ENCODE peak calls at places on chromosomes 6 and 20, in seven cellular contexts. One of them, this sample, is unnamed.

GRCh38 chr6:16583151-16583762 is 178.0 kb downstream of the ATXN1 start:
- DNase-seq in right cardiac atrium: no peak
- DNase-seq in left ventricle myocardium inferior: no peak
- DNase-seq in body of pancreas: no peak
- DNase-seq in GM23338: no peak
- DNase-seq in psoas muscle: peak
- DNase-seq in cardiac fibroblast: peak
- DNase-seq in this sample: no peak

GRCh38 chr6:123803862-123804681 is at the start of gene NKAIN2:
- DNase-seq in right cardiac atrium: peak
- DNase-seq in left ventricle myocardium inferior: peak
- DNase-seq in body of pancreas: no peak
- DNase-seq in GM23338: peak
- DNase-seq in psoas muscle: peak
- DNase-seq in cardiac fibroblast: no peak
- DNase-seq in this sample: no peak

GRCh38 chr6:124010574-124010973 is 206.9 kb downstream of the NKAIN2 start:
- DNase-seq in right cardiac atrium: no peak
- DNase-seq in left ventricle myocardium inferior: no peak
- DNase-seq in body of pancreas: no peak
- DNase-seq in GM23338: no peak
- DNase-seq in psoas muscle: no peak
- DNase-seq in cardiac fibroblast: no peak
- DNase-seq in this sample: no peak

GRCh38 chr6:5997420-5998093 is 9.2 kb downstream of the NRN1 start:
- DNase-seq in right cardiac atrium: peak
- DNase-seq in left ventricle myocardium inferior: no peak
- DNase-seq in body of pancreas: no peak
- DNase-seq in GM23338: peak
- DNase-seq in psoas muscle: peak
- DNase-seq in cardiac fibroblast: no peak
- DNase-seq in this sample: no peak

GRCh38 chr6:168355716-168356522 is 36.3 kb upstream of the DACT2 start:
- DNase-seq in right cardiac atrium: peak
- DNase-seq in left ventricle myocardium inferior: peak
- DNase-seq in body of pancreas: peak
- DNase-seq in GM23338: peak
- DNase-seq in psoas muscle: peak
- DNase-seq in cardiac fibroblast: peak
- DNase-seq in this sample: no peak

GRCh38 chr20:46199198-46199597 is 81.1 kb downstream of the CD40 start:
- DNase-seq in right cardiac atrium: peak
- DNase-seq in left ventricle myocardium inferior: no peak
- DNase-seq in body of pancreas: no peak
- DNase-seq in GM23338: peak
- DNase-seq in psoas muscle: no peak
- DNase-seq in cardiac fibroblast: no peak
- DNase-seq in this sample: no peak

GRCh38 chr6:137536104-137536773 is 42.0 kb upstream of the OLIG3 start:
- DNase-seq in right cardiac atrium: no peak
- DNase-seq in left ventricle myocardium inferior: no peak
- DNase-seq in body of pancreas: no peak
- DNase-seq in GM23338: no peak
- DNase-seq in psoas muscle: no peak
- DNase-seq in cardiac fibroblast: no peak
- DNase-seq in this sample: peak

GRCh38 chr6:3484240-3484639 is 27.4 kb upstream of the SLC22A23 start:
- DNase-seq in right cardiac atrium: no peak
- DNase-seq in left ventricle myocardium inferior: no peak
- DNase-seq in body of pancreas: no peak
- DNase-seq in GM23338: no peak
- DNase-seq in psoas muscle: no peak
- DNase-seq in cardiac fibroblast: peak
- DNase-seq in this sample: no peak

GRCh38 chr6:170174771-170175643 is 115.9 kb downstream of the DLL1 start:
- DNase-seq in right cardiac atrium: no peak
- DNase-seq in left ventricle myocardium inferior: no peak
- DNase-seq in body of pancreas: no peak
- DNase-seq in GM23338: no peak
- DNase-seq in psoas muscle: peak
- DNase-seq in cardiac fibroblast: no peak
- DNase-seq in this sample: no peak

GRCh38 chr6:135517527-135517926 is 20.0 kb upstream of the AHI1 start:
- DNase-seq in right cardiac atrium: no peak
- DNase-seq in left ventricle myocardium inferior: no peak
- DNase-seq in body of pancreas: no peak
- DNase-seq in GM23338: no peak
- DNase-seq in psoas muscle: no peak
- DNase-seq in cardiac fibroblast: no peak
- DNase-seq in this sample: no peak

GRCh38 chr20:47557791-47558190 is 56.1 kb downstream of the NCOA3 start:
- DNase-seq in right cardiac atrium: no peak
- DNase-seq in left ventricle myocardium inferior: no peak
- DNase-seq in body of pancreas: no peak
- DNase-seq in GM23338: peak
- DNase-seq in psoas muscle: no peak
- DNase-seq in cardiac fibroblast: no peak
- DNase-seq in this sample: no peak

GRCh38 chr6:84150680-84151079 is 76.8 kb downstream of the CEP162 start:
- DNase-seq in right cardiac atrium: no peak
- DNase-seq in left ventricle myocardium inferior: no peak
- DNase-seq in body of pancreas: no peak
- DNase-seq in GM23338: no peak
- DNase-seq in psoas muscle: no peak
- DNase-seq in cardiac fibroblast: peak
- DNase-seq in this sample: no peak

GRCh38 chr6:34414999-34415858 is 10.6 kb downstream of the RPS10 start:
- DNase-seq in right cardiac atrium: peak
- DNase-seq in left ventricle myocardium inferior: no peak
- DNase-seq in body of pancreas: peak
- DNase-seq in GM23338: peak
- DNase-seq in psoas muscle: no peak
- DNase-seq in cardiac fibroblast: peak
- DNase-seq in this sample: peak

GRCh38 chr20:24442909-24443308 is 26.5 kb upstream of the SYNDIG1 start:
- DNase-seq in right cardiac atrium: no peak
- DNase-seq in left ventricle myocardium inferior: no peak
- DNase-seq in body of pancreas: no peak
- DNase-seq in GM23338: no peak
- DNase-seq in psoas muscle: no peak
- DNase-seq in cardiac fibroblast: no peak
- DNase-seq in this sample: no peak

DNA sequence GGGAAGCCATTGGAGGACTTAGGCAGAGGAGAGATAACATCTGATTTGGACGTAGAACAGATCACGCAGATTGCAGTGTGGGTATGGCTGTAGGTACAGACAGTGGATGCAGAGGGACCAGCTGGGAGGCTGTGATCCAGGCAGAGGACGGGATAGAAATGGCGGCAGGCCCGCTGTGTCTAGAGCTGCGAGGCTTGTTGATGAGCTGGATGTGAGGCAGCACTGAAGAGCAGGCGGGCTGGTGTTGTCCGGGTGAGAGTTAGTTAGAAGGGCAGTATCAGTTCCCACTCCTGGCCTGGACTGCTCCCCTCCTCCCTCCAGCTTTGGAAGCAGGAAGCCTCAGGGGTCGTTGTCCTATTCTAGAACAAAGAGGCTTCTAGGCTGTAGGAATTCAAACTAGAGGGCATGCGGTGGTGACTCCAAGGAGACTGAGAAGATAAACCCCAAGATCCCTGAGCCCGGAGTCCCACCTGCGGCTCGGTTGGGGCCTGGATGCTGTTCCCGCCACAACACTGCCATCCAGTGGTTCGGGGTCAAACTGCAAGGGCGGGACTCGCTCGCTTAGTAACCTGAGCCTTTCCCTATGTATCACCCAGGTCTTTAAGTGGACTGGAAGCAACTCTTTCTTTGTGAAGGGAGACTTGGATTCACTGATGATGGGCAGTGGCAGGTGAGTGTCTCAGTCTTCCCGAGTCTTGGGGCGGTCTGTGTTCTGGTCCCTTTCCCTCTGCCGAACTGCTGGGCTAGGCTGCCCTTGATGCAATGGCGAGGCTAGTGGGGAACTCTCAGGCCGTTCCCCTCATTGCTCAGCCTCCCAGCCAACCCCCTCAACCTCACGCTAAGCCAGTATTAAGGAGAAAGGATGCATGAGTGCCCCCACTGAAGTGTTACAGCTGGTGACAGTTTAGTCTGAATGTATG is 11.2 kb downstream of the TLDC2 start:
- DNase-seq in right cardiac atrium: peak
- DNase-seq in left ventricle myocardium inferior: peak
- DNase-seq in body of pancreas: peak
- DNase-seq in GM23338: peak
- DNase-seq in psoas muscle: peak
- DNase-seq in cardiac fibroblast: peak
- DNase-seq in this sample: peak
- H3K4me3 ChIP-seq in right cardiac atrium: no peak
- H3K4me3 ChIP-seq in left ventricle myocardium inferior: peak
- H3K4me3 ChIP-seq in body of pancreas: no peak
- H3K4me3 ChIP-seq in GM23338: peak
- H3K4me3 ChIP-seq in psoas muscle: no peak
- H3K4me3 ChIP-seq in cardiac fibroblast: no peak
- H3K4me3 ChIP-seq in this sample: no peak

GRCh38 chr6:129252377-129253071 is 369.6 kb downstream of the LAMA2 start:
- DNase-seq in right cardiac atrium: no peak
- DNase-seq in left ventricle myocardium inferior: no peak
- DNase-seq in body of pancreas: no peak
- DNase-seq in GM23338: no peak
- DNase-seq in psoas muscle: no peak
- DNase-seq in cardiac fibroblast: no peak
- DNase-seq in this sample: no peak
- H3K4me3 ChIP-seq in right cardiac atrium: no peak
- H3K4me3 ChIP-seq in left ventricle myocardium inferior: no peak
- H3K4me3 ChIP-seq in body of pancreas: no peak
- H3K4me3 ChIP-seq in GM23338: no peak
- H3K4me3 ChIP-seq in psoas muscle: no peak
- H3K4me3 ChIP-seq in cardiac fibroblast: no peak
- H3K4me3 ChIP-seq in this sample: no peak

GRCh38 chr6:80105972-80106417 is 476 bp upstream of the BCKDHB start:
- DNase-seq in right cardiac atrium: no peak
- DNase-seq in left ventricle myocardium inferior: no peak
- DNase-seq in body of pancreas: no peak
- DNase-seq in GM23338: no peak
- DNase-seq in psoas muscle: no peak
- DNase-seq in cardiac fibroblast: no peak
- DNase-seq in this sample: no peak
- H3K4me3 ChIP-seq in right cardiac atrium: peak
- H3K4me3 ChIP-seq in left ventricle myocardium inferior: peak
- H3K4me3 ChIP-seq in body of pancreas: no peak
- H3K4me3 ChIP-seq in GM23338: peak
- H3K4me3 ChIP-seq in psoas muscle: peak
- H3K4me3 ChIP-seq in cardiac fibroblast: peak
- H3K4me3 ChIP-seq in this sample: peak

DNA sequence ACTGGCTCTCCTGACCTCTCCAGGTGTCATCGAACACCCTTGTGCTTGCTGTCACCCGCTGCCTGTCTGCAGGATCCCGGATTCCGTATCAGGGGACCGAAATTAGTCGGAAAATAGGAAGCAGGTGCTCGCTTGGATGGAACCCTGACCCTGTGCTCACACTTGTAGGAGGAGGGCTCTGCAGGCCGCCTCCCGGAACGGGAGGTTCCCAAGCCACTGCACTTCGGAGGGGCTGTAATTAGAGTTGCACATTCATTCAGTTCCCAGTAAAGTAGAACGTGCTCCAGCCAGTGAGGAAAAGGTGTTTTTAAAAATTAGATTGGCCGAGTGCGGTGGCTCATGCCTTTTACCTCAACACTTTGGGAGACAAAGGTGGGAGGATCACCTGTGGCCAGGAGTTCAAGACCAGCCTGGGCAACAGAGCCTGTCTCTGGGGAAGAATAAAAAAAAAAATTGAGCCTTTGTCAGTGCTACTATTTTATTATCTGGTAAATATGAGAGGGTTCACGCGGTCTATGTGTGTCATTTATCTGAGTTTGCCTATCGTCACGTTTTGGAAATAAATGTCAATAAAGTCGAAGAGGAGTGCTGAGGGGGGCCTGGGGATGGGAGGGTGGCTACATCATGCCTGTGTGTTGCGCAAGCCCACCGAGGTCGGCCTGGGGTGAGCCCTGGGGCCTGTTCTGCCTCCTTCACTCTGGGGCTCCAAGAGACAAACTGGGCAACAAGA is 1.5 kb upstream of the GMEB2 start:
- DNase-seq in right cardiac atrium: peak
- DNase-seq in left ventricle myocardium inferior: no peak
- DNase-seq in body of pancreas: peak
- DNase-seq in GM23338: peak
- DNase-seq in psoas muscle: peak
- DNase-seq in cardiac fibroblast: peak
- DNase-seq in this sample: no peak
- H3K4me3 ChIP-seq in right cardiac atrium: peak
- H3K4me3 ChIP-seq in left ventricle myocardium inferior: peak
- H3K4me3 ChIP-seq in body of pancreas: peak
- H3K4me3 ChIP-seq in GM23338: peak
- H3K4me3 ChIP-seq in psoas muscle: peak
- H3K4me3 ChIP-seq in cardiac fibroblast: peak
- H3K4me3 ChIP-seq in this sample: peak

GRCh38 chr6:152804150-152804549 is 53.6 kb downstream of the VIP start:
- DNase-seq in right cardiac atrium: no peak
- DNase-seq in left ventricle myocardium inferior: no peak
- DNase-seq in body of pancreas: no peak
- DNase-seq in GM23338: no peak
- DNase-seq in psoas muscle: no peak
- DNase-seq in cardiac fibroblast: no peak
- DNase-seq in this sample: no peak
- H3K4me3 ChIP-seq in right cardiac atrium: no peak
- H3K4me3 ChIP-seq in left ventricle myocardium inferior: no peak
- H3K4me3 ChIP-seq in body of pancreas: no peak
- H3K4me3 ChIP-seq in GM23338: no peak
- H3K4me3 ChIP-seq in psoas muscle: no peak
- H3K4me3 ChIP-seq in cardiac fibroblast: no peak
- H3K4me3 ChIP-seq in this sample: no peak

GRCh38 chr20:33963756-33964155 is 30.0 kb upstream of the RALY start:
- DNase-seq in right cardiac atrium: no peak
- DNase-seq in left ventricle myocardium inferior: no peak
- DNase-seq in body of pancreas: no peak
- DNase-seq in GM23338: no peak
- DNase-seq in psoas muscle: no peak
- DNase-seq in cardiac fibroblast: no peak
- DNase-seq in this sample: no peak
- H3K4me3 ChIP-seq in right cardiac atrium: no peak
- H3K4me3 ChIP-seq in left ventricle myocardium inferior: no peak
- H3K4me3 ChIP-seq in body of pancreas: no peak
- H3K4me3 ChIP-seq in GM23338: no peak
- H3K4me3 ChIP-seq in psoas muscle: no peak
- H3K4me3 ChIP-seq in cardiac fibroblast: no peak
- H3K4me3 ChIP-seq in this sample: no peak

DNA sequence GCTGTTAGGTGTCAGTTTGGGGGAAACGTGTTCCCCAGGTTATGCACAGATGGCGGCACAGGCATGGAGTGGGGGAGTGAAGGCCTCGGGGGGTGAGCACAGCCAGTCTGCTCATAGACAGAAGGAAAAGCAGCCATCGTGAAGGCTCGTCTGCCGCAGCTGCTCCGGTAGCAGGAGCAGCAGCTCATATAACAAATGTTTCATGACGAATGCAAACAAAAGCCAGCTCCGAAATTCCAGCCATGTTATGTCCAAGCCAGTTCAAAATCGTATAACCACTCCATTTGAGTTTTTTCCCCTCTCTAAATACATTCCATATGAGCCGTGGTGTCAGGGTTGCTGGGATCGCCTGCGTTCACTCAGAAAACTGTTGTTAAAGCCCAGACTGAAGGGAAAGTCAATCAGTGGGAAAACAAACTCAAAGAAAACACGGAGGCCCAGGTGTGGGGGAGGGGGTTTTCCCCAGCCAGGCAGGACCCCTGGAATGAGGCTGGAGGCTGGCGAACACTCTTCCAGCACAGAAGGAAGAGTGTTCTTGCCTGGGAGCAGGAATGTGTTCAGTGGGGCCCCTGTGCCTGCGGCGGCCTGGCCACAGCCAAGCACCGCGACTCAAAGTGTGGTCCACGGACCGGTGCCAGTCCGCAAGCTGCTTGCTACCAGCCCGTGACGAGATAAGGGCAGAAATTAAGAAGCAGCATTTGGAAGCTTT is 280.3 kb upstream of the TAB2 start:
- DNase-seq in right cardiac atrium: no peak
- DNase-seq in left ventricle myocardium inferior: no peak
- DNase-seq in body of pancreas: no peak
- DNase-seq in GM23338: peak
- DNase-seq in psoas muscle: no peak
- DNase-seq in cardiac fibroblast: no peak
- DNase-seq in this sample: no peak
- H3K4me3 ChIP-seq in right cardiac atrium: no peak
- H3K4me3 ChIP-seq in left ventricle myocardium inferior: no peak
- H3K4me3 ChIP-seq in body of pancreas: no peak
- H3K4me3 ChIP-seq in GM23338: no peak
- H3K4me3 ChIP-seq in psoas muscle: peak
- H3K4me3 ChIP-seq in cardiac fibroblast: no peak
- H3K4me3 ChIP-seq in this sample: no peak

This sample was measured in naive thymus-derived CD4-positive, alpha-beta T cell.